ENCODE peak calls at places on chromosomes 4 and X, in seven cellular contexts. Q is HCT116, F is Panc1, Z is GM12878, M is SK-N-SH, T is HL-60, B is suprapubic skin. W is an unnamed sample.

GRCh38 chr4:16194199-16194598 is 32.1 kb downstream of the TAPT1 start:
- DNase-seq in T (no peak), B (no peak), Q (no peak), F (no peak), Z (no peak), M (no peak), W (no peak)

GRCh38 chr4:37748546-37748945 is 62.4 kb upstream of the RELL1 start:
- DNase-seq in M (no peak), F (no peak), Z (no peak), T (no peak), Q (no peak), B (no peak), W (no peak)

GRCh38 chr4:62208921-62209320 is 1008.8 kb downstream of the ADGRL3 start:
- DNase-seq in F (no peak), M (no peak), T (no peak), Z (no peak), B (no peak), Q (no peak), W (no peak)

GRCh38 chr4:123832173-123833026 is 435.8 kb downstream of the SPRY1 start:
- DNase-seq in T (no peak), B (peak; percentile 78), Z (no peak), M (no peak), F (peak; percentile 60), Q (no peak), W (no peak)

GRCh38 chr4:112284662-112285411 is 867 bp downstream of the TIFA start:
- DNase-seq in M (peak; percentile 64), B (no peak), Q (no peak), F (no peak), T (no peak), Z (no peak), W (no peak)

GRCh38 chrX:79081895-79082512 is 62.5 kb upstream of the GPR174 start:
- DNase-seq in Z (peak; percentile 61), F (peak; percentile 10), B (no peak), T (no peak), Q (no peak), M (peak; percentile 33), W (peak; percentile 36)

GRCh38 chr4:184384056-184384809 is 90.1 kb downstream of the IRF2 start:
- DNase-seq in Q (no peak), M (no peak), B (no peak), F (peak; percentile 2), Z (peak; percentile 92), T (peak; percentile 51), W (peak; percentile 26)

GRCh38 chrX:64394874-64395567 is at the start of gene MTMR8:
- DNase-seq in Z (peak; percentile 23), Q (peak; percentile 41), B (peak; percentile 81), T (peak; percentile 51), M (peak; percentile 75), F (no peak), W (peak; percentile 88)

GRCh38 chr4:89173336-89174090 is 62.2 kb downstream of the TIGD2 start:
- DNase-seq in Z (no peak), F (no peak), M (no peak), T (no peak), Q (no peak), B (no peak), W (no peak)

GRCh38 chr4:41611881-41612871 is 74.2 kb downstream of the LIMCH1 start:
- DNase-seq in Q (no peak), B (no peak), Z (no peak), F (no peak), M (peak; percentile 44), T (no peak), W (peak; percentile 68)

GRCh38 chr4:11590132-11590531 is 161.4 kb upstream of the HS3ST1 start:
- DNase-seq in B (no peak), Z (no peak), M (no peak), Q (no peak), T (no peak), F (no peak), W (no peak)

GRCh38 chrX:151896734-151897474 is 15.8 kb upstream of the MAGEA4 start:
- DNase-seq in M (no peak), B (no peak), F (no peak), T (no peak), Z (no peak), Q (no peak), W (no peak)

GRCh38 chrX:1097328-1097727 is 115.1 kb downstream of the CRLF2 start:
- DNase-seq in T (no peak), F (no peak), M (no peak), Z (no peak), Q (no peak), B (peak; percentile 34), W (no peak)

GRCh38 chr4:108328033-108328732 is 159.5 kb upstream of the LEF1 start:
- DNase-seq in F (no peak), T (no peak), Q (no peak), B (no peak), M (no peak), Z (no peak), W (no peak)

GRCh38 chr4:64911846-64912245 is 502.6 kb upstream of the TECRL start:
- DNase-seq in Z (no peak), T (no peak), Q (no peak), B (no peak), M (no peak), F (no peak), W (peak; percentile 88)

GRCh38 chr4:180827193-180827592 is 1416.0 kb upstream of the TENM3 start:
- DNase-seq in F (no peak), Q (no peak), B (no peak), T (no peak), Z (no peak), M (no peak), W (peak; percentile 12)

GRCh38 chr4:109571494-109571893 is 11.4 kb downstream of the MCUB start:
- DNase-seq in Z (no peak), B (no peak), F (no peak), T (no peak), M (no peak), Q (no peak), W (no peak)

GRCh38 chr4:109576462-109576861 is 16.4 kb downstream of the MCUB start:
- DNase-seq in Z (no peak), Q (no peak), T (no peak), B (no peak), F (no peak), M (no peak), W (no peak)

GRCh38 chr4:109574931-109575804 is 15.1 kb downstream of the MCUB start:
- DNase-seq in T (no peak), B (no peak), F (no peak), M (no peak), Z (no peak), Q (no peak), W (no peak)

GRCh38 chr4:109572154-109572553 is 12.1 kb downstream of the MCUB start:
- DNase-seq in Q (no peak), T (no peak), B (no peak), Z (no peak), M (no peak), F (no peak), W (no peak)

DNA sequence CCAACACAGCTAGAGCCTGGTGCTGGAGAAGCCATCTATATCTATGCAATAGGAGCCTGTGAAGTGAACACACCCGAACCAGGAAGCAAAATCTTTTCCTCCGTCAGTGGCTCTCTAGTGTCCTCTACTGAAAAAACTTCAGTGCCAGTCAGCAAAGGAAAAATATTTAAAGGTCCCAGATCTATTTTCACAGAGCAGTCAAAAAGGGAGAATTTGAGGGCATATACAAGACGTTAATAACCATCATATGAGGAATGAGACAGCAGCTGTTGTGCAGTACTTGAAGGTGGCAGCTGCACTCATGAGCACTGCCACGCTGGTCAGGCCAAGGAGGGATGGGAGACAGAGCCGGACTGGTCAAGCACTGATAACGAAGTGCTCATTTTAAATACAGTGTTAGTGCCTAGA is 14.4 kb downstream of the MCUB start:
- DNase-seq in B (no peak), M (no peak), Z (no peak), Q (no peak), T (no peak), F (no peak), W (peak; percentile 28)
- TF ChIP-seq POLR2AphosphoS5 in B (no peak), M (no peak), Z (no peak), Q (no peak), T (no peak), F (no peak), W (no peak)

DNA sequence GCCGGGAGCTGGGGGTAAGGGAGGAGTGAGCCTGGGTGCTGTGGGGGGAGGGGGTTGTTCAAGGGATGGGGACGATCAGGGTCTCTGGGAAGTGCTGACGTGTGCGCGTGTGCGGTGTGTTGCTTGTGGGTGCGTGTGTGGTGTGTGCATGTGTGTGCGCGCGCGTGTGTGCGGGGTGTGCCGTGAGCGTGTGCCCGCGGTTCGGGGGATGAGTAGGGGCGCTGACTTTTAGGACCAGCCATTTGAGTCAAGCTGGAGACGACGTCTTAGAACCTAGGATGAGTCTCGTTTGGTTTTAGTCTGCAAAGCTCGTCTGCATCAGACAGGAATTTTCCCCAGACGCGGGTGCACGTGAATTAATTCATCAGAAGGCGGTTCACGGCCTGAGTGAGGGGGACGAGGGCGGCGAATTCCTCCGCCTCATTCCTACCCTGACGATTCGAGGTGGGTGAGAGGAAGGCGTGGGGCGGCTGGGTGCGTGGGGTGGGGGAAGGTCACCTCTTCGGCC is 950 bp upstream of the TMEM271 start:
- DNase-seq in M (peak; percentile 57), Z (no peak), Q (no peak), T (no peak), B (no peak), F (no peak), W (peak; percentile 70)
- TF ChIP-seq POLR2AphosphoS5 in M (no peak), Z (no peak), Q (no peak), T (no peak), B (no peak), F (no peak), W (no peak)

DNA sequence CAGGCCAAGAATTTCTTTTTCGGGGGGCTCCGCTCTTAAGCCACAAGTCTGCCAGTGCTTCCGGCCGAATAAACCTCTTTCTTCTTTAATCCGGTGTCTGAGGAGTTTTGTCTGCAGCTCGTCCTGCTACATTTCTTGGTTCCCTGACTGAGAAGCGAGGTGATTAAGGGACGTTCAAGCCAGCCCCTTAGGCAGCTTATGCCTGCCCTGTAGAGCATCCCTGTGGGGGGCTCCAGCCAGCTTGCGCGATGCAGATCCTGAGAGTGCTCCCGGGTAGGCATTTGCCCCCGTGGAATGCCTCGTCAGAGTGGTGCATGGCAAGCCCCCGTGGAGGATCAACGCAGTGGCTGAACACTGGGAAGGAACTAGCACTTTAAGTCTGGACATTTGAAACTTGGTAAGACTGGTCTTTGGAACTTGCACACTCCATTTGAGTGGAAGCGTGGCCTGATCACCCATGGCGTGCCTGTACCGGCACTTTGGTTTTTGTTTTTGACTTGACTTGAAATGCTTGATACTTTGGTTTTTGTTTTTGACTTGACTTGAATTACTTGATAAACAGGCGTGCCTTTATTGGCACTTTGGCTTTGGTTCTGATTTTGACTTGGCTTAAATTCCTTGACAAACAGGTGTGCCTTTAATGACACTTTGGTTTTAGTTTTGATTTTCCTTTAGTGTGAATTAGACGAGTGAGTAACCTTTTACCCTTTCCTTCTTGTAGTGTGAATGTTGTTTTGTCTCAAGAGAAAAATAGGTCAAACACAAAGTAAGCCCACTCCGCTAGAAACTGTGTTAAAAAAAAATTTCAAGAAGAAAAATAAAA is 6.1 kb downstream of the ACOX3 start:
- DNase-seq in T (no peak), Z (no peak), B (no peak), Q (no peak), F (no peak), M (no peak), W (no peak)
- TF ChIP-seq POLR2AphosphoS5 in T (no peak), Z (no peak), B (peak; percentile 32), Q (no peak), F (no peak), M (no peak), W (no peak)

DNA sequence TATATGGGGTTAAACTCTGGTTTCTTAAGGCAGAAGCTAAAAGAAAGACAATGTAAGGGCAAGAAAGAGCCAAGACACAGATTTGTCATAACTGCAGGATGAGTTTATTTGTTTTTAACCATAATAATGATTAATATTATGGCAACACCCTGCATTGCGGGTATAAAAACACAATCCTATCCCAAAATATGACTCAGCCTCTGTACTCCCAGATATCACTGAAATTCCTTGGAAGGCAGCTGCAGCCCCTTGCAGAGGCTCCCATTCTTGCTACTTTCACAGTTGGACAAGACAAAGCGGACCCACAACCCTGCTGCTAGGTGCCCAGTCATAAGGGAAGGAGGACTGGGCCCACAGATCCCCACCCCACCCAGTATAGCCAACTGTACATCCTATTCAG is 20.4 kb upstream of the FGF16 start:
- DNase-seq in B (no peak), Z (no peak), M (no peak), Q (no peak), F (no peak), T (no peak), W (no peak)
- TF ChIP-seq POLR2AphosphoS5 in B (no peak), Z (no peak), M (no peak), Q (no peak), F (no peak), T (no peak), W (no peak)